ENCODE peak calls at places on chromosomes 4 and X, in five cellular contexts. One of them, this sample, is unnamed.
A peak's percentile ranks its signal among the peaks of the same experiment; 100 is the strongest.

GRCh38 chr4:38015886-38016515 is 55.8 kb downstream of the PTTG2 start:
- DNase-seq in A673: peak; percentile 11
- DNase-seq in left lung: no peak
- DNase-seq in effector memory CD4-positive, alpha-beta T cell: no peak
- DNase-seq in CD4-positive, alpha-beta memory T cell: no peak
- DNase-seq in this sample: no peak

GRCh38 chr4:166875821-166876220 is 358.5 kb downstream of the SPOCK3 start:
- DNase-seq in A673: no peak
- DNase-seq in left lung: no peak
- DNase-seq in effector memory CD4-positive, alpha-beta T cell: no peak
- DNase-seq in CD4-positive, alpha-beta memory T cell: no peak
- DNase-seq in this sample: no peak

GRCh38 chr4:173009129-173009823 is 159.3 kb upstream of the GALNT7 start:
- DNase-seq in A673: peak; percentile 62
- DNase-seq in left lung: no peak
- DNase-seq in effector memory CD4-positive, alpha-beta T cell: no peak
- DNase-seq in CD4-positive, alpha-beta memory T cell: no peak
- DNase-seq in this sample: peak; percentile 77

GRCh38 chr4:132333723-132334045 is 815.4 kb upstream of the PCDH10 start:
- DNase-seq in A673: no peak
- DNase-seq in left lung: no peak
- DNase-seq in effector memory CD4-positive, alpha-beta T cell: no peak
- DNase-seq in CD4-positive, alpha-beta memory T cell: no peak
- DNase-seq in this sample: no peak

GRCh38 chrX:12065251-12065650 is 73.0 kb upstream of the FRMPD4 start:
- DNase-seq in A673: peak; percentile 40
- DNase-seq in left lung: no peak
- DNase-seq in effector memory CD4-positive, alpha-beta T cell: no peak
- DNase-seq in CD4-positive, alpha-beta memory T cell: no peak
- DNase-seq in this sample: peak; percentile 8

GRCh38 chr4:55397024-55397520 is 1.3 kb downstream of the TMEM165 start:
- DNase-seq in A673: no peak
- DNase-seq in left lung: no peak
- DNase-seq in effector memory CD4-positive, alpha-beta T cell: no peak
- DNase-seq in CD4-positive, alpha-beta memory T cell: no peak
- DNase-seq in this sample: no peak

GRCh38 chr4:124783847-124784246 is 71.3 kb upstream of the ANKRD50 start:
- DNase-seq in A673: no peak
- DNase-seq in left lung: no peak
- DNase-seq in effector memory CD4-positive, alpha-beta T cell: no peak
- DNase-seq in CD4-positive, alpha-beta memory T cell: no peak
- DNase-seq in this sample: no peak

GRCh38 chrX:107902721-107903120 is 77.1 kb downstream of the MID2 start:
- DNase-seq in A673: no peak
- DNase-seq in left lung: no peak
- DNase-seq in effector memory CD4-positive, alpha-beta T cell: no peak
- DNase-seq in CD4-positive, alpha-beta memory T cell: no peak
- DNase-seq in this sample: no peak

GRCh38 chr4:52868138-52868537 is 6.0 kb downstream of the RASL11B start:
- DNase-seq in A673: no peak
- DNase-seq in left lung: no peak
- DNase-seq in effector memory CD4-positive, alpha-beta T cell: no peak
- DNase-seq in CD4-positive, alpha-beta memory T cell: no peak
- DNase-seq in this sample: peak; percentile 67

GRCh38 chrX:72100824-72101351 is 30.8 kb downstream of the RTL5 start:
- DNase-seq in A673: no peak
- DNase-seq in left lung: peak; percentile 75
- DNase-seq in effector memory CD4-positive, alpha-beta T cell: peak; percentile 70
- DNase-seq in CD4-positive, alpha-beta memory T cell: peak; percentile 88
- DNase-seq in this sample: no peak

GRCh38 chr4:37946503-37947179 is 13.6 kb upstream of the PTTG2 start:
- DNase-seq in A673: no peak
- DNase-seq in left lung: peak; percentile 62
- DNase-seq in effector memory CD4-positive, alpha-beta T cell: no peak
- DNase-seq in CD4-positive, alpha-beta memory T cell: no peak
- DNase-seq in this sample: no peak

GRCh38 chrX:39480966-39481365 is 616.8 kb downstream of the BCOR start:
- DNase-seq in A673: no peak
- DNase-seq in left lung: no peak
- DNase-seq in effector memory CD4-positive, alpha-beta T cell: no peak
- DNase-seq in CD4-positive, alpha-beta memory T cell: no peak
- DNase-seq in this sample: no peak
- H3K27ac ChIP-seq in A673: no peak overlapping the region
- H3K27ac ChIP-seq in left lung: no peak overlapping the region
- H3K27ac ChIP-seq in effector memory CD4-positive, alpha-beta T cell: no peak overlapping the region
- H3K27ac ChIP-seq in CD4-positive, alpha-beta memory T cell: no peak overlapping the region
- H3K27ac ChIP-seq in this sample: no peak overlapping the region

DNA sequence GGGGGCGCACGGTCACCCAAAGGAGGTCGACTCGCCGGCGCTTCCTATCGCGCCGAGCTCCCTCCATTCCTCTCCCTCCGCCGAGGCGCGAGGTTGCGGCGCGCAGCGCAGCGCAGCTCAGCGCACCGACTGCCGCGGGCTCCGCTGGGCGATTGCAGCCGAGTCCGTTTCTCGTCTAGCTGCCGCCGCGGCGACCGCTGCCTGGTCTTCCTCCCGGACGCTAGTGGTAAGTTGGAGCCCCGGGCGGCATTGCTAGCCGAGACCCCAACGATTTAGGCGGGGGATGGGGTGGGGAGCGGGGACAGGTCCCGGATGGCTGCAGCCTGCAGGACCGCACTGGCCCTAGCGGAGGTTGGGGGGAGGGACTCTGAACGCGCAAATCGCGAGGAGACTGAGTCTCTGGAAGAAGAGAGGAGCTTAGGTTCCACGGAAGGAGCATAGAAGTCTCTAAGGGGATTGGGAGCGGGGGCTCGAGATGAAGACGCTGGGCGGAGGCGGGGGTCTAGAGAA is 603 bp downstream of the HTR2C start:
- DNase-seq in A673: no peak
- DNase-seq in left lung: peak; percentile 54
- DNase-seq in effector memory CD4-positive, alpha-beta T cell: no peak
- DNase-seq in CD4-positive, alpha-beta memory T cell: no peak
- DNase-seq in this sample: no peak
- H3K27me3 ChIP-seq in A673: peaks cover 78% of the 10 kb centered on the region
- H3K27me3 ChIP-seq in left lung: peaks cover 87% of the 10 kb centered on the region
- H3K27me3 ChIP-seq in effector memory CD4-positive, alpha-beta T cell: peaks cover 5% of the 10 kb centered on the region
- H3K27me3 ChIP-seq in CD4-positive, alpha-beta memory T cell: no peaks in the 10 kb centered on the region
- H3K27me3 ChIP-seq in this sample: no peaks in the 10 kb centered on the region

DNA sequence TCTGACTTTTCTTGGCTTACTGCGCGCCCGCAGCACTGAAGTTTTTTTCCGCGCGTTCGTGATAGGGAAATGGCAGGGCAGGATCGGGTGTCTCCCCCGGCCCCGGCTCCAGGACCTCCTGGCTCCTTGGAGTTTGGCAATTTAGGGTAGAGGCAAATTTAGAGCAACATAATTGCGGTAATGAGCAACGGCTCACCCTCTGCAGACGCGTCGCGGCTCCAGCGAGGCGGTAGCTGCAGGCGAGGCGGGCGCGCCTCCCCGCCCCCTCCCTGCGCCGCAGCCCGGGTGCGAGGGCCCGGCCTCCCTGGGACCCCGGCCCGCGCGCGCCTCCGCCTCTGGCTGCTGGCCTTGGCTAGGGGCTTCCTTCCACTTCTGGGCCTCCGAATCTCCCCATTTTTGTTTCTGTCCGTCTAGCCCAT is 6.2 kb downstream of the MSX1 start:
- DNase-seq in A673: no peak
- DNase-seq in left lung: no peak
- DNase-seq in effector memory CD4-positive, alpha-beta T cell: no peak
- DNase-seq in CD4-positive, alpha-beta memory T cell: no peak
- DNase-seq in this sample: no peak
- H3K4me3 ChIP-seq in A673: peak overlapping the region; percentile 40
- H3K4me3 ChIP-seq in left lung: no peak overlapping the region
- H3K4me3 ChIP-seq in effector memory CD4-positive, alpha-beta T cell: no peak overlapping the region
- H3K4me3 ChIP-seq in CD4-positive, alpha-beta memory T cell: no peak overlapping the region
- H3K4me3 ChIP-seq in this sample: no peak overlapping the region

DNA sequence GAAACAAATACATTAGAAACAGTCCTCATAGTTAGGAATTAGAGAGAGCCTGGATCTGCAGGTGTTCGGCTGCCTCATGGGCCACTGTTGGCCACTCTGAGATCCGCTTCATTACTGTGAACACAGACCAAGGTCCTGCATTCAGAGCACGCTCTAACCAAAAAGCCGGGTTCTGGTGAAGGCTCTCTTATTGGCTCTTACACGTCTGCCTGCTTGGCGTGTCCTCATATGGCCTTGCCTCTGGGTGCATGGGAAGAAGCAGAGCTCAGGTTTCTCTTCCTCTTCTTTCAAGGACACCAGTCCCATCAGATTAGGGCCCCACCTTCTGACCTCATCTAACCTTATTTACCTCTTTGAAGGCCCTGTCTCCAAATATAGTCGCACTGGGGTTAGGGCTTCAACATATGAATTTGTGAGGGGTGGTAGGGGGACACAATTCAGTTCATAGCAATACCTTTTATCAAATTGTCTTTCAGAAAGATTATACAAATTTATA is 37.1 kb upstream of the ELF2 start:
- DNase-seq in A673: no peak
- DNase-seq in left lung: no peak
- DNase-seq in effector memory CD4-positive, alpha-beta T cell: no peak
- DNase-seq in CD4-positive, alpha-beta memory T cell: no peak
- DNase-seq in this sample: peak; percentile 86
- H3K27ac ChIP-seq in A673: peak overlapping the region; percentile 73
- H3K27ac ChIP-seq in left lung: no peak overlapping the region
- H3K27ac ChIP-seq in effector memory CD4-positive, alpha-beta T cell: no peak overlapping the region
- H3K27ac ChIP-seq in CD4-positive, alpha-beta memory T cell: no peak overlapping the region
- H3K27ac ChIP-seq in this sample: peak overlapping the region; percentile 25

GRCh38 chr4:5930456-5930855 is 37.6 kb upstream of the CRMP1 start:
- DNase-seq in A673: no peak
- DNase-seq in left lung: no peak
- DNase-seq in effector memory CD4-positive, alpha-beta T cell: no peak
- DNase-seq in CD4-positive, alpha-beta memory T cell: no peak
- DNase-seq in this sample: no peak
- H3K27me3 ChIP-seq in A673: no peaks in the 10 kb centered on the region
- H3K27me3 ChIP-seq in left lung: no peaks in the 10 kb centered on the region
- H3K27me3 ChIP-seq in effector memory CD4-positive, alpha-beta T cell: no peaks in the 10 kb centered on the region
- H3K27me3 ChIP-seq in CD4-positive, alpha-beta memory T cell: no peaks in the 10 kb centered on the region
- H3K27me3 ChIP-seq in this sample: peaks cover 2% of the 10 kb centered on the region

This sample was measured in SJCRH30.